ENCODE peak calls at places on chromosomes 16 and 17, in eight cellular contexts. One of them, this sample, is unnamed.
A peak's percentile ranks its signal among the peaks of the same experiment; 100 is the strongest.

GRCh38 chr17:78952706-78953105 is 27.0 kb downstream of the LGALS3BP start:
- DNase-seq in IMR-90: no peak
- DNase-seq in HCT116: no peak
- DNase-seq in tibial nerve: no peak
- DNase-seq in pancreas: no peak
- DNase-seq in OCI-LY7: no peak
- DNase-seq in cardiac muscle cell: no peak
- DNase-seq in ovary: peak; percentile 69
- DNase-seq in this sample: no peak

GRCh38 chr16:52574105-52574437 is 27.1 kb upstream of the TOX3 start:
- DNase-seq in tibial nerve: no peak
- DNase-seq in HCT116: no peak
- DNase-seq in ovary: no peak
- DNase-seq in OCI-LY7: no peak
- DNase-seq in cardiac muscle cell: no peak
- DNase-seq in IMR-90: no peak
- DNase-seq in pancreas: no peak
- DNase-seq in this sample: no peak

GRCh38 chr16:49649013-49649785 is 206.7 kb downstream of the ZNF423 start:
- DNase-seq in IMR-90: no peak
- DNase-seq in tibial nerve: no peak
- DNase-seq in OCI-LY7: no peak
- DNase-seq in ovary: no peak
- DNase-seq in cardiac muscle cell: no peak
- DNase-seq in pancreas: no peak
- DNase-seq in HCT116: no peak
- DNase-seq in this sample: no peak

GRCh38 chr17:68955181-68955841 is at the start of gene ABCA8:
- DNase-seq in HCT116: no peak
- DNase-seq in OCI-LY7: no peak
- DNase-seq in pancreas: no peak
- DNase-seq in cardiac muscle cell: peak; percentile 62
- DNase-seq in tibial nerve: peak; percentile 22
- DNase-seq in ovary: peak; percentile 36
- DNase-seq in IMR-90: peak; percentile 58
- DNase-seq in this sample: no peak

GRCh38 chr17:73786286-73786743 is 142.1 kb upstream of the SDK2 start:
- DNase-seq in cardiac muscle cell: no peak
- DNase-seq in pancreas: no peak
- DNase-seq in tibial nerve: no peak
- DNase-seq in OCI-LY7: no peak
- DNase-seq in IMR-90: no peak
- DNase-seq in HCT116: no peak
- DNase-seq in ovary: no peak
- DNase-seq in this sample: no peak

GRCh38 chr16:30340621-30341020 is 14.5 kb downstream of the CD2BP2 start:
- DNase-seq in pancreas: no peak
- DNase-seq in ovary: no peak
- DNase-seq in HCT116: no peak
- DNase-seq in IMR-90: no peak
- DNase-seq in cardiac muscle cell: no peak
- DNase-seq in tibial nerve: no peak
- DNase-seq in OCI-LY7: no peak
- DNase-seq in this sample: peak; percentile 69

GRCh38 chr16:11913425-11914079 is 2.2 kb downstream of the GSPT1 start:
- DNase-seq in pancreas: no peak
- DNase-seq in HCT116: no peak
- DNase-seq in ovary: no peak
- DNase-seq in IMR-90: peak; percentile 41
- DNase-seq in tibial nerve: no peak
- DNase-seq in cardiac muscle cell: no peak
- DNase-seq in OCI-LY7: no peak
- DNase-seq in this sample: no peak

GRCh38 chr16:58409316-58409973 is 17.2 kb downstream of the GINS3 start:
- DNase-seq in OCI-LY7: no peak
- DNase-seq in IMR-90: peak; percentile 7
- DNase-seq in ovary: no peak
- DNase-seq in cardiac muscle cell: no peak
- DNase-seq in tibial nerve: peak; percentile 42
- DNase-seq in pancreas: no peak
- DNase-seq in HCT116: no peak
- DNase-seq in this sample: no peak

GRCh38 chr16:68069511-68070248 is 15.5 kb upstream of the NFATC3 start:
- DNase-seq in cardiac muscle cell: no peak
- DNase-seq in pancreas: peak; percentile 58
- DNase-seq in HCT116: no peak
- DNase-seq in IMR-90: no peak
- DNase-seq in ovary: no peak
- DNase-seq in OCI-LY7: no peak
- DNase-seq in tibial nerve: no peak
- DNase-seq in this sample: no peak

GRCh38 chr16:55647798-55648197 is 8.0 kb upstream of the SLC6A2 start:
- DNase-seq in cardiac muscle cell: no peak
- DNase-seq in OCI-LY7: no peak
- DNase-seq in ovary: no peak
- DNase-seq in IMR-90: no peak
- DNase-seq in tibial nerve: no peak
- DNase-seq in pancreas: no peak
- DNase-seq in HCT116: no peak
- DNase-seq in this sample: no peak

GRCh38 chr17:29066603-29067002 is 23.7 kb downstream of the PIPOX start:
- DNase-seq in IMR-90: no peak
- DNase-seq in pancreas: no peak
- DNase-seq in ovary: no peak
- DNase-seq in OCI-LY7: no peak
- DNase-seq in tibial nerve: no peak
- DNase-seq in HCT116: no peak
- DNase-seq in cardiac muscle cell: no peak
- DNase-seq in this sample: no peak

GRCh38 chr17:31488982-31489294 is 97.5 kb downstream of the RAB11FIP4 start:
- DNase-seq in ovary: no peak
- DNase-seq in OCI-LY7: no peak
- DNase-seq in IMR-90: no peak
- DNase-seq in pancreas: no peak
- DNase-seq in HCT116: no peak
- DNase-seq in cardiac muscle cell: no peak
- DNase-seq in tibial nerve: no peak
- DNase-seq in this sample: no peak

GRCh38 chr16:2062801-2063200 is 15.0 kb downstream of the TSC2 start:
- DNase-seq in cardiac muscle cell: no peak
- DNase-seq in tibial nerve: no peak
- DNase-seq in IMR-90: no peak
- DNase-seq in pancreas: no peak
- DNase-seq in OCI-LY7: no peak
- DNase-seq in HCT116: no peak
- DNase-seq in ovary: no peak
- DNase-seq in this sample: no peak

GRCh38 chr16:8130197-8130596 is 460.1 kb downstream of the TMEM114 start:
- DNase-seq in OCI-LY7: no peak
- DNase-seq in HCT116: no peak
- DNase-seq in pancreas: no peak
- DNase-seq in tibial nerve: no peak
- DNase-seq in cardiac muscle cell: no peak
- DNase-seq in ovary: no peak
- DNase-seq in IMR-90: no peak
- DNase-seq in this sample: no peak

GRCh38 chr16:25478476-25478875 is 213.3 kb upstream of the HS3ST4 start:
- DNase-seq in OCI-LY7: no peak
- DNase-seq in ovary: no peak
- DNase-seq in cardiac muscle cell: no peak
- DNase-seq in HCT116: no peak
- DNase-seq in tibial nerve: no peak
- DNase-seq in pancreas: no peak
- DNase-seq in IMR-90: no peak
- DNase-seq in this sample: no peak

GRCh38 chr16:4922721-4923342 is 14.1 kb downstream of the PPL start:
- DNase-seq in pancreas: no peak
- DNase-seq in OCI-LY7: no peak
- DNase-seq in ovary: no peak
- DNase-seq in tibial nerve: no peak
- DNase-seq in cardiac muscle cell: no peak
- DNase-seq in IMR-90: no peak
- DNase-seq in HCT116: no peak
- DNase-seq in this sample: no peak

DNA sequence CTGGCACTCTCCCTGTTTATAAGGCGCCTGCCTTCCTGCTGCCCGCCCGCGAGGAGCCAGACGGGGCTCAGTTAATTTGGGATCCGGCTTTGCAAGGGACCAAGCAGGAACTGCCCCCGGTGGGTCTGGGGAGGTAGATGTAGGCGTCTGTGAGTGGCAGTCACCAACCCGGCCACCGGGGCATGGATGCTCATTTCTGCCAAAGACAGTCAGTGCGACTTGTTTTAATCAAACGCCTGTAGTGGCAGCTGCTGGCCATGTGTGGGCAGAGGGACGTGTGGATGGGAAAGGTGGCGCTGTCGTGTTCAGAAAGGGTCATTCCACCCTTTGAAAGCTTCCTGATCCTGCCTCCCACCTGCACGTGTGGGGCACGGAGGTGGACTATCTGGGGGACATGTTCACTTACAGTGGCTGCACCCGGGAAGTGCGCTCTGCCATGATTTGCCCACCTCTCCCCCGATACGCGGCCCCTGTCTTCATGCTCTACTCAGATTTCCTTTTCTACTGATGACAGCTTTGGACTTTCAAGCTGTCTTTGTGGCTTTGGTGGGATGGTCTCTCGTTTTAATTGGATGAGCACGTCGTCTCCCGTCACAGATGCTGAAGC is 60.3 kb upstream of the CIBAR2 start:
- DNase-seq in ovary: no peak
- DNase-seq in IMR-90: peak; percentile 53
- DNase-seq in HCT116: peak; percentile 65
- DNase-seq in OCI-LY7: no peak
- DNase-seq in pancreas: peak; percentile 69
- DNase-seq in cardiac muscle cell: peak; percentile 60
- DNase-seq in tibial nerve: no peak
- DNase-seq in this sample: peak; percentile 34
- TF ChIP-seq CTCF in ovary: no peak
- TF ChIP-seq CTCF in IMR-90: peak; percentile 42
- TF ChIP-seq CTCF in HCT116: no peak
- TF ChIP-seq CTCF in OCI-LY7: peak; percentile 37
- TF ChIP-seq CTCF in pancreas: peak; percentile 7
- TF ChIP-seq CTCF in cardiac muscle cell: peak; percentile 37
- TF ChIP-seq CTCF in tibial nerve: no peak
- TF ChIP-seq CTCF in this sample: no peak

DNA sequence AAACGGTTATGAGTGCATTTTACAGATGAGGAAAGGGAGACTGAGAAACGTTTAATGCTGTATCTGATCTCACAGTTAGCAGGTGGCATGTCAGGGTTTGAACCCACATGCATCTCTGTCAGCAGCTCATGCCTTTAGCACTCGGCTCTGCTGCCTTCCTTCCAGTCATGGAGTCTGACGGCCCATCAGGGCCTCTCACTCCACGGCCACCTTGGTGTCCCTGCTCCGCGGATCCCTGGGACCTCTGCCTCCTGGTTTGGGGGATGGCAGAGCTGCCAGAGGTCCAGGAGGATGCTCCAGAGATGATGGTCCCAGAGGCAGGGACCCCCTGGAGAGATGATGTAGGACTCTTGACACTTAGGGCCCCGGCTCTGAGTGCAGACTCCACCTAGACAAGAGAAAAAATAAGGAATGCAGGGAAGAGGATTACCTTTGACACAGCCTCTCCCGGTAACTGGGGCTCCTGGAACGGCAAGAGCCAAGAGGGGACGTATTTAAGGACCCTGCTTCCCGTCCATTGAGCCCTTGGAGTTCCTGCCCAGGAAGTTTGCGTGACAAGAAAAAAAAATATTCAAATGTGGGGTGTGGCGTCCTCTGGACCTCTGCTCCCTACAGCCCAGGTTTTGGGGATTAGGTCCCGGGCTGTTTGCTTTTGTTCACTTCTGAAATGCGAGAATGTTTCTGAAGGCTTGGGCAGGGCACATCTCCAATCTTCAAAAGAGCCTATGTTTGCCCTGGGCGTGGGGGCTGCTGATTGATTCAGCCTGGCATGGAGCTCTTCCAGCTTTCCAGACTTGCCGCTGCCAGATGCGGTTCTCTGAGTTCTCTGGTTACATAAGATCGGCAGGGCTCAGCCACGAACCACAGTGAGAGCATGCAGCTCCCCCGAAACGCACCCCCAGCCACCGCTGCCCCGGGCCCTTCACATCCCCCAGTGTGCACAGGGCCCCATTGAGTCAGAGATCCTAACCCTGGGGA is at the start of gene ALDH3A1:
- DNase-seq in tibial nerve: no peak
- DNase-seq in OCI-LY7: no peak
- DNase-seq in HCT116: no peak
- DNase-seq in cardiac muscle cell: no peak
- DNase-seq in IMR-90: no peak
- DNase-seq in pancreas: no peak
- DNase-seq in ovary: no peak
- DNase-seq in this sample: peak; percentile 65
- H3K4me3 ChIP-seq in tibial nerve: no peak within 1 kb of the TSS
- H3K4me3 ChIP-seq in OCI-LY7: no peak within 1 kb of the TSS
- H3K4me3 ChIP-seq in HCT116: no peak within 1 kb of the TSS
- H3K4me3 ChIP-seq in cardiac muscle cell: no peak within 1 kb of the TSS
- H3K4me3 ChIP-seq in IMR-90: no peak within 1 kb of the TSS
- H3K4me3 ChIP-seq in pancreas: no peak within 1 kb of the TSS
- H3K4me3 ChIP-seq in ovary: no peak within 1 kb of the TSS
- H3K4me3 ChIP-seq in this sample: no peak within 1 kb of the TSS

DNA sequence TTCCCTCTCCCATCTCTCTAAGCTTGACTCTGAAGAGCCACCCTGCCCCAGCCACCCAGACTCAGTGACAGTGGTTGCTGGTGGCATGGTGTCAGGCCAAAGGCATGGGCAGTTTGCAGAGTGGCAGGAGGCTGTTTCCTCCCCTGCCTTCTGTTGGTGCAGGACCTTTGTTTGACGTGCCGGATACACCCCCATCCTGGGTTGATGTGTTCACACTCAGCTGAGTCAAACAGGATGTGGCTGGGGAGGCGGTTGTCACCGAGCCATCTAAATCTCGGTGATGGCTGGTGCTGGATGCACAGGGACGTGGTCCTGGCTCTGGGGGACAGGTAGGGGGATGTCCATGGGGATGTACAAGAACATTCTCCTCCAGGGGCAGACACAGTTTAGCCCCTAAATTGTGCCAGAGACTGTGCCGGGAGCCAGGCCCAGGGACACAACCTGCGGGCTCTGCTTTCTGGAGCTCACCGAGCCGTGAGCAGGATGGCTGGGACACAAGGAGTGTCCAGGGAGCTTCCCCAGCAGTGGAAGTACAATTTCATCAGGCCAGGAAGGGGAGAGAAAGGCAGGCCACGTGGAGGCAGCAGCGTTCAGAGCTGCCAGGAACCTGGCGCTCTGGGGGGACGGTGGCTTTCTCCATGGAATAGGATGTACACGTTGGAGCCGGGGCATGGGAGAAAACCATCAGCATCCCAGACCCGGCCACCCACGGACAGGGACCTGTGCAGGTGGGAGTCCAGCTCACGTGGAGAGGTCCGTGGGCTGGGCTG is 264.2 kb downstream of the SEC14L1 start:
- DNase-seq in HCT116: no peak
- DNase-seq in cardiac muscle cell: no peak
- DNase-seq in OCI-LY7: peak; percentile 97
- DNase-seq in pancreas: no peak
- DNase-seq in tibial nerve: no peak
- DNase-seq in IMR-90: peak; percentile 86
- DNase-seq in ovary: no peak
- DNase-seq in this sample: no peak
- H3K27ac ChIP-seq in HCT116: no peak overlapping the region
- H3K27ac ChIP-seq in cardiac muscle cell: no peak overlapping the region
- H3K27ac ChIP-seq in OCI-LY7: peak overlapping the region; percentile 90
- H3K27ac ChIP-seq in pancreas: no peak overlapping the region
- H3K27ac ChIP-seq in tibial nerve: peak overlapping the region; percentile 74
- H3K27ac ChIP-seq in IMR-90: peak overlapping the region; percentile 86
- H3K27ac ChIP-seq in ovary: no peak overlapping the region
- H3K27ac ChIP-seq in this sample: no peak overlapping the region

GRCh38 chr17:44775136-44775837 is 16.5 kb downstream of the ADAM11 start:
- DNase-seq in pancreas: no peak
- DNase-seq in OCI-LY7: peak; percentile 99
- DNase-seq in IMR-90: peak; percentile 95
- DNase-seq in HCT116: peak; percentile 97
- DNase-seq in ovary: peak; percentile 95
- DNase-seq in tibial nerve: peak; percentile 85
- DNase-seq in cardiac muscle cell: no peak
- DNase-seq in this sample: peak; percentile 96
- TF ChIP-seq CTCF in pancreas: no peak
- TF ChIP-seq CTCF in OCI-LY7: peak; percentile 54
- TF ChIP-seq CTCF in IMR-90: no peak
- TF ChIP-seq CTCF in HCT116: no peak
- TF ChIP-seq CTCF in ovary: peak; percentile 1
- TF ChIP-seq CTCF in tibial nerve: no peak
- TF ChIP-seq CTCF in cardiac muscle cell: no peak
- TF ChIP-seq CTCF in this sample: peak; percentile 19